ENCODE peak calls at places on chromosome 5, in five cellular contexts. O is glomerular endothelial cell; U is B cell; J is stimulated activated CD4-positive, alpha-beta T cell treated with anti-CD3 and anti-CD28 coated beads, Interleukin-2, amount 100 ng/mL, for 24 hours; P is CD8-positive, alpha-beta memory T cell. S is an unnamed sample.

GRCh38 chr5:52844885-52845284 is 57.2 kb downstream of the ITGA1 start:
- DNase-seq in U (no peak), P (no peak), J (no peak), O (no peak), S (no peak)

GRCh38 chr5:31987985-31988710 is 186.0 kb downstream of the GOLPH3 start:
- DNase-seq in U (no peak), O (no peak), J (no peak), P (no peak), S (no peak)

GRCh38 chr5:171667341-171668096 is 118.1 kb upstream of the SMIM23 start:
- DNase-seq in U (no peak), O (no peak), P (no peak), J (no peak), S (no peak)

GRCh38 chr5:74332654-74333053 is 307.9 kb downstream of the ENC1 start:
- DNase-seq in O (no peak), U (no peak), P (no peak), J (no peak), S (no peak)

GRCh38 chr5:157451806-157452205 is 8.2 kb upstream of the NIPAL4 start:
- DNase-seq in O (no peak), J (no peak), U (no peak), P (no peak), S (no peak)

GRCh38 chr5:89342106-89342876 is 459.3 kb upstream of the MEF2C start:
- DNase-seq in O (no peak), J (no peak), U (no peak), P (no peak), S (no peak)

GRCh38 chr5:173925449-173926071 is 37.4 kb downstream of the CPEB4 start:
- DNase-seq in O (peak; percentile 45), P (peak; percentile 55), J (peak; percentile 40), U (peak; percentile 47), S (peak; percentile 24)

GRCh38 chr5:112986224-112986623 is 9.6 kb downstream of the DCP2 start:
- DNase-seq in P (no peak), O (no peak), J (no peak), U (no peak), S (no peak)

GRCh38 chr5:36870399-36871040 is 6.0 kb upstream of the NIPBL start:
- DNase-seq in P (no peak), O (no peak), J (no peak), U (no peak), S (no peak)

GRCh38 chr5:172463031-172463430 is 8.7 kb upstream of the SH3PXD2B start:
- DNase-seq in U (peak; percentile 34), J (no peak), O (no peak), P (no peak), S (no peak)

GRCh38 chr5:169636477-169637084 is 494 bp upstream of the DOCK2 start:
- DNase-seq in P (no peak), U (no peak), O (no peak), J (no peak), S (no peak)

S was measured in stimulated activated naive CD4-positive, alpha-beta T cell treated with Interleukin-2 at 50 U/mL for 16 hours.